ENCODE peak calls at places on chromosomes 12 and 14, in eight cellular contexts. One of them, this sample, is unnamed.

GRCh38 chr14:65002586-65003210 is 16.0 kb downstream of the FNTB start:
- DNase-seq in K562: no peak
- DNase-seq in ovary: no peak
- DNase-seq in A549: no peak
- DNase-seq in GM12878: no peak
- DNase-seq in transverse colon: no peak
- DNase-seq in tibial nerve: no peak
- DNase-seq in HepG2: no peak
- DNase-seq in this sample: no peak

GRCh38 chr12:100827901-100828520 is 33.4 kb downstream of the ANO4 start:
- DNase-seq in tibial nerve: no peak
- DNase-seq in ovary: no peak
- DNase-seq in A549: peak; percentile 4
- DNase-seq in GM12878: no peak
- DNase-seq in K562: peak; percentile 14
- DNase-seq in HepG2: peak; percentile 13
- DNase-seq in transverse colon: no peak
- DNase-seq in this sample: no peak

GRCh38 chr12:91994208-91994797 is 151.3 kb downstream of the BTG1 start:
- DNase-seq in GM12878: no peak
- DNase-seq in ovary: no peak
- DNase-seq in K562: no peak
- DNase-seq in transverse colon: no peak
- DNase-seq in HepG2: no peak
- DNase-seq in tibial nerve: no peak
- DNase-seq in A549: no peak
- DNase-seq in this sample: no peak

GRCh38 chr14:35867280-35867629 is 41.1 kb downstream of the BRMS1L start:
- DNase-seq in tibial nerve: no peak
- DNase-seq in HepG2: no peak
- DNase-seq in transverse colon: no peak
- DNase-seq in A549: no peak
- DNase-seq in GM12878: no peak
- DNase-seq in ovary: no peak
- DNase-seq in K562: no peak
- DNase-seq in this sample: no peak

GRCh38 chr14:101176535-101177205 is 273.1 kb upstream of the RTL1 start:
- DNase-seq in ovary: peak; percentile 25
- DNase-seq in tibial nerve: no peak
- DNase-seq in GM12878: no peak
- DNase-seq in transverse colon: no peak
- DNase-seq in A549: no peak
- DNase-seq in HepG2: no peak
- DNase-seq in K562: no peak
- DNase-seq in this sample: peak; percentile 89

GRCh38 chr12:88361493-88361892 is 218.8 kb downstream of the KITLG start:
- DNase-seq in transverse colon: no peak
- DNase-seq in K562: no peak
- DNase-seq in GM12878: no peak
- DNase-seq in ovary: no peak
- DNase-seq in tibial nerve: no peak
- DNase-seq in HepG2: no peak
- DNase-seq in A549: no peak
- DNase-seq in this sample: no peak

GRCh38 chr12:1630827-1631591 is 2.0 kb downstream of the WNT5B start:
- DNase-seq in GM12878: no peak
- DNase-seq in HepG2: peak; percentile 24
- DNase-seq in A549: no peak
- DNase-seq in K562: no peak
- DNase-seq in ovary: peak; percentile 67
- DNase-seq in tibial nerve: peak; percentile 72
- DNase-seq in transverse colon: no peak
- DNase-seq in this sample: no peak

GRCh38 chr12:72747460-72747859 is 475.3 kb downstream of the TRHDE start:
- DNase-seq in K562: no peak
- DNase-seq in tibial nerve: peak; percentile 23
- DNase-seq in A549: no peak
- DNase-seq in transverse colon: no peak
- DNase-seq in GM12878: no peak
- DNase-seq in HepG2: no peak
- DNase-seq in ovary: no peak
- DNase-seq in this sample: no peak

GRCh38 chr14:33689680-33690079 is 261.2 kb downstream of the EGLN3 start:
- DNase-seq in K562: no peak
- DNase-seq in ovary: no peak
- DNase-seq in GM12878: no peak
- DNase-seq in tibial nerve: no peak
- DNase-seq in A549: no peak
- DNase-seq in HepG2: no peak
- DNase-seq in transverse colon: no peak
- DNase-seq in this sample: no peak

GRCh38 chr14:100433428-100433814 is 110.3 kb downstream of the SLC25A47 start:
- DNase-seq in A549: no peak
- DNase-seq in K562: no peak
- DNase-seq in transverse colon: no peak
- DNase-seq in HepG2: no peak
- DNase-seq in tibial nerve: no peak
- DNase-seq in GM12878: no peak
- DNase-seq in ovary: no peak
- DNase-seq in this sample: no peak

GRCh38 chr12:546265-546919 is 86.7 kb downstream of the B4GALNT3 start:
- DNase-seq in tibial nerve: no peak
- DNase-seq in ovary: no peak
- DNase-seq in A549: peak; percentile 32
- DNase-seq in K562: no peak
- DNase-seq in HepG2: no peak
- DNase-seq in GM12878: no peak
- DNase-seq in transverse colon: no peak
- DNase-seq in this sample: no peak

GRCh38 chr14:69986336-69986735 is 107.1 kb downstream of the SMOC1 start:
- DNase-seq in HepG2: no peak
- DNase-seq in ovary: no peak
- DNase-seq in A549: no peak
- DNase-seq in tibial nerve: no peak
- DNase-seq in transverse colon: no peak
- DNase-seq in GM12878: no peak
- DNase-seq in K562: no peak
- DNase-seq in this sample: no peak

GRCh38 chr12:57839996-57840395 is 6.5 kb downstream of the CTDSP2 start:
- DNase-seq in ovary: no peak
- DNase-seq in K562: no peak
- DNase-seq in A549: no peak
- DNase-seq in transverse colon: no peak
- DNase-seq in tibial nerve: no peak
- DNase-seq in HepG2: no peak
- DNase-seq in GM12878: no peak
- DNase-seq in this sample: no peak

GRCh38 chr12:57837779-57838562 is 8.6 kb downstream of the CTDSP2 start:
- DNase-seq in ovary: no peak
- DNase-seq in GM12878: no peak
- DNase-seq in transverse colon: no peak
- DNase-seq in A549: no peak
- DNase-seq in tibial nerve: no peak
- DNase-seq in K562: no peak
- DNase-seq in HepG2: no peak
- DNase-seq in this sample: no peak

GRCh38 chr12:57836442-57837375 is 9.8 kb downstream of the CTDSP2 start:
- DNase-seq in GM12878: no peak
- DNase-seq in K562: no peak
- DNase-seq in A549: no peak
- DNase-seq in HepG2: no peak
- DNase-seq in tibial nerve: peak; percentile 52
- DNase-seq in ovary: peak; percentile 93
- DNase-seq in transverse colon: peak; percentile 71
- DNase-seq in this sample: no peak

GRCh38 chr12:57840701-57841100 is 5.8 kb downstream of the CTDSP2 start:
- DNase-seq in transverse colon: no peak
- DNase-seq in A549: no peak
- DNase-seq in GM12878: no peak
- DNase-seq in ovary: no peak
- DNase-seq in HepG2: peak; percentile 73
- DNase-seq in tibial nerve: peak; percentile 49
- DNase-seq in K562: no peak
- DNase-seq in this sample: no peak

GRCh38 chr12:57838594-57839302 is 7.8 kb downstream of the CTDSP2 start:
- DNase-seq in HepG2: no peak
- DNase-seq in K562: no peak
- DNase-seq in GM12878: no peak
- DNase-seq in A549: no peak
- DNase-seq in tibial nerve: no peak
- DNase-seq in ovary: no peak
- DNase-seq in transverse colon: no peak
- DNase-seq in this sample: no peak
- TF ChIP-seq EP300 in HepG2: no peak
- TF ChIP-seq EP300 in K562: no peak
- TF ChIP-seq EP300 in GM12878: no peak
- TF ChIP-seq EP300 in A549: no peak
- TF ChIP-seq EP300 in tibial nerve: no peak
- TF ChIP-seq EP300 in ovary: no peak
- TF ChIP-seq EP300 in transverse colon: no peak
- TF ChIP-seq EP300 in this sample: no peak

GRCh38 chr14:106204063-106204462 is 677.7 kb downstream of the TMEM121 start:
- DNase-seq in transverse colon: no peak
- DNase-seq in ovary: no peak
- DNase-seq in GM12878: no peak
- DNase-seq in A549: no peak
- DNase-seq in HepG2: no peak
- DNase-seq in tibial nerve: no peak
- DNase-seq in K562: peak; percentile 40
- DNase-seq in this sample: peak; percentile 81
- H3K4me3 ChIP-seq in transverse colon: no peak overlapping the region
- H3K4me3 ChIP-seq in ovary: no peak overlapping the region
- H3K4me3 ChIP-seq in GM12878: no peak overlapping the region
- H3K4me3 ChIP-seq in A549: no peak overlapping the region
- H3K4me3 ChIP-seq in HepG2: no peak overlapping the region
- H3K4me3 ChIP-seq in tibial nerve: no peak overlapping the region
- H3K4me3 ChIP-seq in K562: peak overlapping the region; percentile 31
- H3K4me3 ChIP-seq in this sample: no peak overlapping the region

DNA sequence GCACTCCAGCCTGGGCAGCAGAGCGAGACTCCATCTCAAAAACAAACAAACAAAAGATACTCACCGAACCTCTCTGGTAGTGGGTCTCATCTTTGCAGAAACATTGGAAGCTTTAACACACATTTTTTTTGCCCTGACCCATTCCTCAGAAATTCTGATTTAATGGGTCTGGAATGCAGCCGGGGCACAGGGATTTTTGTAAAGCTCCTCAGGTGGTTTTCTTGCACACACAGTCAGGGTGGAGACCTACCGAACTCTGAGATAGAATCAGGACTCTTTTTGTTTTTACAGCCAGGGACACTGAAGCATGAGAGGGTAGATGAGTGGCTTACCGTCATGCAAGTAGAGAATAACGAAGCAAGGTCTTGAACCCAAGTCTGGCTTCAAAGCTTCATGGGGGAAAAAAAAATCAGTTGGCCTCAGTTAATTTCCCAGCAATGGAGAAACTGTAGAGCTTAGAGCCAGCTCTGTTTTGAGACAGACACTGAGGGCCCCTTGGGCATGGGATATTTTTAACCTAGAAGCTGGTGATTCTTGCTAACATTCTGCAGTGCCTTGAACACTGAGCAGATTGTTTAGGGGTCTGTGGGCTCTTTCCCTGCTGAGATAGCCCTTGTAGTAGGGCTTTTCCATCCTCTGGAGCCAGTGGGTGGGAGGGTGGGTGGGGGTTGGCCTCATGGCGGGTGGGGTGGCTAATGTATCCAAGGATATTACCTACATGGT is 4.8 kb downstream of the RNU4-2 start:
- DNase-seq in GM12878: no peak
- DNase-seq in transverse colon: no peak
- DNase-seq in HepG2: no peak
- DNase-seq in K562: no peak
- DNase-seq in A549: no peak
- DNase-seq in tibial nerve: no peak
- DNase-seq in ovary: no peak
- DNase-seq in this sample: no peak
- TF ChIP-seq POLR2A in GM12878: no peak
- TF ChIP-seq POLR2A in transverse colon: no peak
- TF ChIP-seq POLR2A in HepG2: no peak
- TF ChIP-seq POLR2A in K562: no peak
- TF ChIP-seq POLR2A in A549: no peak
- TF ChIP-seq POLR2A in tibial nerve: no peak
- TF ChIP-seq POLR2A in ovary: no peak
- TF ChIP-seq POLR2A in this sample: no peak

GRCh38 chr12:40156031-40156764 is 50.3 kb upstream of the SLC2A13 start:
- DNase-seq in ovary: no peak
- DNase-seq in tibial nerve: no peak
- DNase-seq in HepG2: no peak
- DNase-seq in K562: no peak
- DNase-seq in transverse colon: no peak
- DNase-seq in A549: no peak
- DNase-seq in GM12878: no peak
- DNase-seq in this sample: no peak

GRCh38 chr12:40152783-40153383 is 47.0 kb upstream of the SLC2A13 start:
- DNase-seq in transverse colon: peak; percentile 59
- DNase-seq in A549: no peak
- DNase-seq in ovary: peak; percentile 49
- DNase-seq in tibial nerve: peak; percentile 64
- DNase-seq in GM12878: no peak
- DNase-seq in HepG2: peak; percentile 20
- DNase-seq in K562: peak; percentile 8
- DNase-seq in this sample: no peak

GRCh38 chr12:40154381-40154780 is 48.5 kb upstream of the SLC2A13 start:
- DNase-seq in ovary: no peak
- DNase-seq in transverse colon: no peak
- DNase-seq in GM12878: no peak
- DNase-seq in HepG2: no peak
- DNase-seq in tibial nerve: no peak
- DNase-seq in A549: no peak
- DNase-seq in K562: no peak
- DNase-seq in this sample: no peak

GRCh38 chr12:40158592-40159111 is 52.8 kb upstream of the SLC2A13 start:
- DNase-seq in K562: no peak
- DNase-seq in ovary: no peak
- DNase-seq in GM12878: no peak
- DNase-seq in tibial nerve: peak; percentile 36
- DNase-seq in A549: no peak
- DNase-seq in HepG2: no peak
- DNase-seq in transverse colon: peak; percentile 12
- DNase-seq in this sample: no peak

DNA sequence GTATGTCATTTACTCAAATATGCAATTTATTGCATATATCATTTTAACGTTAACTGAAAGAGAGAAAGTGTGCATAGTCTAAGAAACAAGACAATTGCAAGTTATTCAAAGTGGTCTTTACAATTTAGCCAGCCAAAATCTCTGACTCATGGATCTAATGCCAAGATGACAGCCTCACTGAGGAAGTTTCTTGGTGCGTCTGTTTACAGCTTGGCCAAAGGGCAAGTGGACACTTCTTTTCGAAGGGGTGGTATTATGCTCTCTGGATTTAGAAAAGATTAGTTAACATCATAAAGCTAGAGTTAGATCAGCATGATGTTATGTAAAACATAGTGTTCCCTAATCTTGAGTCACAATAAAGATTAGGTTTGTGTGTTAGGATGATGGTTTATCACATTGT is 51.4 kb upstream of the SLC2A13 start:
- DNase-seq in GM12878: no peak
- DNase-seq in transverse colon: no peak
- DNase-seq in ovary: no peak
- DNase-seq in HepG2: no peak
- DNase-seq in K562: no peak
- DNase-seq in A549: no peak
- DNase-seq in tibial nerve: no peak
- DNase-seq in this sample: no peak
- TF ChIP-seq EP300 in GM12878: no peak
- TF ChIP-seq EP300 in transverse colon: no peak
- TF ChIP-seq EP300 in ovary: no peak
- TF ChIP-seq EP300 in HepG2: no peak
- TF ChIP-seq EP300 in K562: no peak
- TF ChIP-seq EP300 in A549: no peak
- TF ChIP-seq EP300 in tibial nerve: no peak
- TF ChIP-seq EP300 in this sample: no peak

GRCh38 chr14:105473033-105473676 is 1.5 kb upstream of the CRIP2 start:
- DNase-seq in ovary: no peak
- DNase-seq in K562: no peak
- DNase-seq in HepG2: no peak
- DNase-seq in transverse colon: no peak
- DNase-seq in GM12878: no peak
- DNase-seq in A549: no peak
- DNase-seq in tibial nerve: no peak
- DNase-seq in this sample: no peak
- H3K4me3 ChIP-seq in ovary: no peak overlapping the region
- H3K4me3 ChIP-seq in K562: no peak overlapping the region
- H3K4me3 ChIP-seq in HepG2: no peak overlapping the region
- H3K4me3 ChIP-seq in transverse colon: peak overlapping the region; percentile 69
- H3K4me3 ChIP-seq in GM12878: no peak overlapping the region
- H3K4me3 ChIP-seq in A549: peak overlapping the region; percentile 82
- H3K4me3 ChIP-seq in tibial nerve: no peak overlapping the region
- H3K4me3 ChIP-seq in this sample: peak overlapping the region; percentile 99

This sample was measured in esophagus muscularis mucosa.